ENCODE peak calls at places on chromosomes 16 and 17, in ten cellular contexts. Q is T-helper 1 cell; T is AG08395; S is A549; U is hypothalamus; Y is NCI-H1105 treated with DMSO at 0.1 percent for 48 hours; C is Calu3; R is foreskin fibroblast; L is left ventricle myocardium inferior; V is stimulated activated CD4-positive, alpha-beta T cell treated with anti-CD3 and anti-CD28 coated beads, Interleukin-4, amount 100 ng/mL, for 48 hours. B is an unnamed sample.

GRCh38 chr17:76270127-76270592 is 5.0 kb downstream of the UBALD2 start:
- DNase-seq in Q (no peak), T (no peak), S (no peak), U (no peak), Y (no peak), C (no peak), R (no peak), L (no peak), V (no peak), B (no peak)

GRCh38 chr16:82769845-82770244 is 143.1 kb downstream of the CDH13 start:
- DNase-seq in Q (no peak), T (no peak), S (no peak), U (no peak), Y (peak; percentile 42), C (no peak), R (no peak), L (no peak), V (no peak), B (no peak)

GRCh38 chr17:57410169-57410568 is 153.8 kb downstream of the MSI2 start:
- DNase-seq in Q (no peak), T (no peak), S (no peak), U (no peak), Y (no peak), C (no peak), R (no peak), L (no peak), V (no peak), B (no peak)

GRCh38 chr17:77422104-77422782 is 281.5 kb downstream of the SEC14L1 start:
- DNase-seq in Q (no peak), T (no peak), S (no peak), U (no peak), Y (no peak), C (no peak), R (no peak), L (no peak), V (no peak), B (no peak)

GRCh38 chr17:50028207-50029120 is 27.4 kb upstream of the ITGA3 start:
- DNase-seq in Q (no peak), T (peak; percentile 73), S (peak; percentile 95), U (no peak), Y (no peak), C (peak; percentile 98), R (peak; percentile 69), L (no peak), V (no peak), B (peak; percentile 82)

GRCh38 chr16:57935904-57936303 is 35.0 kb downstream of the CNGB1 start:
- DNase-seq in Q (no peak), T (no peak), S (no peak), U (no peak), Y (no peak), C (no peak), R (no peak), L (no peak), V (no peak), B (peak; percentile 20)

GRCh38 chr17:34637548-34638525 is 58.5 kb downstream of the TMEM132E start:
- DNase-seq in Q (peak; percentile 67), T (peak; percentile 71), S (peak; percentile 71), U (no peak), Y (peak; percentile 20), C (peak; percentile 86), R (peak; percentile 62), L (peak; percentile 74), V (peak; percentile 79), B (peak; percentile 53)

GRCh38 chr16:31052131-31052530 is 18.8 kb downstream of the STX4 start:
- DNase-seq in Q (no peak), T (peak; percentile 96), S (peak; percentile 90), U (no peak), Y (no peak), C (peak; percentile 40), R (peak; percentile 96), L (no peak), V (no peak), B (peak; percentile 93)

GRCh38 chr17:78674595-78675315 is 97.6 kb upstream of the DNAH17 start:
- DNase-seq in Q (no peak), T (no peak), S (no peak), U (no peak), Y (peak; percentile 90), C (no peak), R (no peak), L (no peak), V (no peak), B (no peak)